ENCODE peak calls at places on chromosomes 6 and 20, in five cellular contexts. J is mesendoderm, T is H9, F is IMR-90, V is neuronal stem cell. R is an unnamed sample.

GRCh38 chr6:123295181-123295580 is 299.1 kb downstream of the CLVS2 start:
- DNase-seq in V (no peak), T (no peak), J (no peak), F (no peak), R (no peak)

GRCh38 chr6:5338177-5338960 is 77.1 kb downstream of the FARS2 start:
- DNase-seq in J (no peak), T (no peak), F (no peak), V (no peak), R (no peak)

GRCh38 chr6:129748212-129748900 is 38.4 kb upstream of the ARHGAP18 start:
- DNase-seq in V (no peak), F (peak), T (peak), J (peak), R (peak)

GRCh38 chr6:23027281-23027680 is 457.9 kb downstream of the HDGFL1 start:
- DNase-seq in V (no peak), J (no peak), F (no peak), T (no peak), R (no peak)

GRCh38 chr20:3565851-3566250 is 95.0 kb downstream of the ATRN start:
- DNase-seq in T (no peak), J (peak), V (no peak), F (no peak), R (no peak)

GRCh38 chr6:101918476-101918875 is 525.0 kb downstream of the GRIK2 start:
- DNase-seq in V (no peak), F (no peak), J (no peak), T (no peak), R (no peak)

GRCh38 chr6:9502991-9503761 is 911.7 kb downstream of the TFAP2A start:
- DNase-seq in J (peak), V (peak), F (peak), T (no peak), R (peak)

GRCh38 chr6:105388392-105388791 is 14.5 kb downstream of the PREP start:
- DNase-seq in V (no peak), J (no peak), F (no peak), T (no peak), R (no peak)

GRCh38 chr6:138088307-138088744 is 18.9 kb downstream of the PERP start:
- DNase-seq in J (peak), F (peak), T (no peak), V (no peak), R (peak)

GRCh38 chr6:142696123-142696522 is 248.9 kb downstream of the HIVEP2 start:
- DNase-seq in F (no peak), V (no peak), T (no peak), J (no peak), R (no peak)

GRCh38 chr20:5621305-5621704 is 128.9 kb upstream of the SHLD1 start:
- DNase-seq in T (no peak), J (no peak), V (no peak), F (no peak), R (no peak)

GRCh38 chr6:71419954-71420692 is 131.5 kb downstream of the OGFRL1 start:
- DNase-seq in F (peak), J (peak), V (peak), T (no peak), R (peak)

GRCh38 chr6:138468320-138469015 is 30.8 kb downstream of the NHSL1 start:
- DNase-seq in J (no peak), F (peak), T (no peak), V (no peak), R (peak)

GRCh38 chr20:20369353-20370086 is 1.6 kb downstream of the INSM1 start:
- DNase-seq in J (peak), T (peak), V (no peak), F (no peak), R (no peak)

GRCh38 chr20:8967641-8968245 is 101.1 kb upstream of the PLCB4 start:
- DNase-seq in T (no peak), F (no peak), V (no peak), J (no peak), R (no peak)

GRCh38 chr20:46826343-46826984 is 68.2 kb upstream of the EYA2 start:
- DNase-seq in J (peak), T (no peak), V (no peak), F (peak), R (no peak)

GRCh38 chr20:37911838-37912273 is 8.9 kb downstream of the VSTM2L start:
- DNase-seq in J (peak), F (peak), V (no peak), T (peak), R (no peak)

GRCh38 chr20:10626896-10627295 is 46.9 kb downstream of the JAG1 start:
- DNase-seq in V (no peak), J (no peak), F (no peak), T (peak), R (no peak)

GRCh38 chr20:47027042-47027441 is 132.4 kb downstream of the EYA2 start:
- DNase-seq in F (no peak), T (no peak), V (no peak), J (no peak), R (no peak)

GRCh38 chr6:90434096-90434495 is 137.5 kb upstream of the BACH2 start:
- DNase-seq in T (peak), J (peak), F (no peak), V (no peak), R (peak)

GRCh38 chr6:56004421-56004820 is 129.0 kb upstream of the BMP5 start:
- DNase-seq in T (no peak), J (no peak), V (no peak), F (peak), R (no peak)

GRCh38 chr20:10253750-10254149 is 35.1 kb downstream of the SNAP25 start:
- DNase-seq in J (no peak), T (no peak), F (no peak), V (no peak), R (no peak)

DNA sequence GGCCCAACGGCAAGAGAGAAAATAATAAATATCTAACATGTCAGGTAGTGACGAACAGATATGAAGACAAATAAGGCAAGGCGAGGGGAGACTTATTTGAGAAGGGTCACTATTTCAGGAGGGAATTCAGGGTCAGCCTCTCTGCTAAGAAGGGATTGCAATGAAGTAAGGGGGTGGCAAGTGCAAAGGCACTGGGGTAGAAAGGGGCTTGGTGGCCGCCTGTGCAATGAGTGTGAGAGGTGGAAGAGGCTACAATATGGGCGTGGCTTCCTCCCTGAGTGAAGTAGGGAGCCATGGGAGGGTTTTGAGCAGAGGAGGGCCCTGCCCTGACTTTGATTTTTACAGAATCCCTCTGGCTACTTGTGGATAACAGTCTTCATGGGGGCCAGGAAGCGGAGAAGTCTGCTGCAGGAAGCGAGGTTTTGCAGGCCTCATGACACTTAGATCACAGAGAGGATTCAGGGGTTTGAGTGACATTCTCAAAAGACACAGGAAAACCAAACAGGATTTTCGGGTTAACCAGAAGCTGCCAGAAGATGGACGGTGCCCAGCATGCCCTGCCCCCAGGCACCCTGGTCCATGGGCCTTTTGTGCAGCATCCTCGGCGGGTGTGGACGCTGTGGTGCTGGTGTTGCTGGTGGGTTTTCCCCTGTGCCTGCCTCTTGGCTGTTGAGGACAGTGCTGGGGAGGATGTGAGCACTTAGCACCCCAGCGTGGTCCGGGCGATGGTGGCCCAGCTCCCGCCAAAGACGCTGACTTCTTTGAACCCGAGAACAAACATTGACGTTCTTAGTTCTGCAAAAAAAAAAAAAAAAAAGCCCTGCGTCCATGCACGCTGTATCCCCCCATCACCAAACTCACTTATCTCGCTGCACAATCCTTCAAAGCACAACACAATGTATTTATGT is 124.2 kb upstream of the PTPN1 start:
- DNase-seq in T (no peak), V (no peak), J (no peak), F (peak), R (no peak)
- H2BK5ac ChIP-seq in T (no peak), V (no peak), J (no peak), F (no peak), R (no peak)

DNA sequence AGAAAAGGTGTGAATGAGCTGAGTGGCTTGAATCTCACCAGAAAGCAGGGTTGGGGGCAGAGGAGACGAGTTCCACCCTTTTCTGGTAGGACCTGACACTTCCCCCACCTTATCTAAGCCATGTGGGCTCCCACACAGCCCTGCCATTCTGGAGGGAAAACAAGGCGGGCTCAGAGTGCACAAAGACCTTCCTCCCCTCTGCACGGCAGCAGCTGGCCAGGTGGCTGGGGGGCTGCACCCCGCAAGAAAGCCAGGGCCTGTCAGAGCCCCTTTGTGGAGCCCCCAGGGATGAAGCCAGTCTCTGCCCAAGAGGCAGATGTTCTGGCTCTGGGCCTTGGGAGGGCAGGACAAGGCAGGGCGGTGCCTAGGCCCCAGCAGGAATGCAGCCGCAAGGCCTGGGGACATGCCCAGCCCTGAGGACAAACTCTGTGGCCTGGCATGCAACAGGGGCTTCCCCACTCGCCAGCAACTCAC is 48.4 kb upstream of the DSN1 start:
- DNase-seq in T (no peak), J (peak), V (no peak), F (no peak), R (no peak)
- H2BK5ac ChIP-seq in T (no peak), J (peak), V (peak), F (no peak), R (no peak)

GRCh38 chr6:35778437-35778836 is 2.0 kb downstream of the CLPSL2 start:
- DNase-seq in J (no peak), T (no peak), V (no peak), F (no peak), R (no peak)

GRCh38 chr6:35777356-35778102 is 1.1 kb downstream of the CLPSL2 start:
- DNase-seq in F (no peak), J (no peak), T (no peak), V (no peak), R (no peak)

GRCh38 chr6:35775031-35775430 is 1.4 kb upstream of the CLPSL2 start:
- DNase-seq in J (no peak), V (no peak), F (no peak), T (no peak), R (no peak)

GRCh38 chr6:35774116-35774794 is 2.1 kb upstream of the CLPSL2 start:
- DNase-seq in F (no peak), V (no peak), J (no peak), T (no peak), R (no peak)

GRCh38 chr6:35776364-35777215 is at the start of gene CLPSL2:
- DNase-seq in F (no peak), J (peak), V (no peak), T (peak), R (no peak)
- H2BK5ac ChIP-seq in F (no peak), J (no peak), V (no peak), T (no peak), R (no peak)

GRCh38 chr6:84224251-84224650 is 3.2 kb downstream of the CEP162 start:
- DNase-seq in V (no peak), J (no peak), T (no peak), F (no peak), R (no peak)

GRCh38 chr6:84227434-84228197 is at the start of gene CEP162:
- DNase-seq in F (peak), V (peak), T (peak), J (peak), R (peak)

GRCh38 chr6:84228198-84228543 is 728 bp upstream of the CEP162 start:
- DNase-seq in F (no peak), J (no peak), V (no peak), T (no peak), R (no peak)

GRCh38 chr6:84222426-84222825 is 5.0 kb downstream of the CEP162 start:
- DNase-seq in F (no peak), J (no peak), T (no peak), V (no peak), R (no peak)

GRCh38 chr6:84227044-84227433 is 404 bp downstream of the CEP162 start:
- DNase-seq in F (no peak), V (no peak), J (peak), T (no peak), R (no peak)
- H2BK5ac ChIP-seq in F (no peak), V (peak), J (no peak), T (no peak), R (no peak)

DNA sequence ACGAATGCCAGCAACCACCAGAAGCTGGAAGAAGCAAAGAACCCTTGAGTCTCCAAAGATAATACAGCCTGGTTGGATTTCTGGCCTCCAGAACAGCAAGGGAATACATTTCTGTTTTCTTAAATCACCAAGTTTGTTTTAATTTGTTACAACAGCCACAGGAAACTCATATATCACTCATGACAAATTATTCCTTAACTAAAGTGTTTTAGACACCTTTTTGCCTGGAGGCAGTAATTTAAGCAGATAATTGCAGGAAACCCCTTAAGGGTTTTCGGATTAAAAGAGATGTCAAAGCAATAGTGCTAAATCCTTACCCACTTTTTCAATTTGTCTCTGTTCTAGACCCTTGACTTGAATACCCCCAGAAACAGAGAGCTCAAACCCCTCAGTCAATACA is 1050.0 kb downstream of the EPHA7 start:
- DNase-seq in V (no peak), T (no peak), J (no peak), F (no peak), R (no peak)
- H2BK5ac ChIP-seq in V (no peak), T (no peak), J (no peak), F (no peak), R (no peak)

R was measured in mesenchymal stem cell.